ENCODE peak calls at places on chromosomes 12 and 14, in ten cellular contexts. Z is transverse colon, B is activated B cell treated with CpG ODN at 0.5 μM for 24 hours, M is HFFc6, G is brain microvascular endothelial cell, O is endothelial cell of umbilical vein, H is astrocyte of the spinal cord, W is neural crest cell, S is stomach, Y is A549. P is an unnamed sample.

GRCh38 chr12:111819191-111820158 is 22.6 kb upstream of the MAPKAPK5 start:
- DNase-seq in Y (no peak), O (no peak), S (no peak), Z (peak), G (no peak), B (no peak), W (no peak), H (no peak), M (peak), P (no peak)

GRCh38 chr14:102683399-102684275 is 91.2 kb downstream of the RCOR1 start:
- DNase-seq in S (peak), M (no peak), O (no peak), Y (no peak), B (no peak), G (no peak), H (no peak), W (no peak), Z (peak), P (peak)

GRCh38 chr14:61552196-61552595 is 143.1 kb upstream of the HIF1A start:
- DNase-seq in Y (no peak), S (no peak), M (no peak), W (no peak), H (no peak), B (no peak), O (no peak), G (no peak), Z (no peak), P (no peak)

GRCh38 chr14:27929823-27930347 is 836.7 kb upstream of the FOXG1 start:
- DNase-seq in M (no peak), B (no peak), S (no peak), H (no peak), G (no peak), Y (no peak), W (no peak), O (no peak), Z (no peak), P (no peak)

GRCh38 chr14:51533160-51533559 is 118.5 kb upstream of the FRMD6 start:
- DNase-seq in S (no peak), G (no peak), H (peak), B (no peak), W (no peak), Y (no peak), O (peak), M (peak), Z (no peak), P (no peak)

GRCh38 chr12:132275110-132275531 is 54.3 kb downstream of the GALNT9 start:
- DNase-seq in Z (peak), H (no peak), O (peak), M (peak), Y (peak), W (peak), B (no peak), S (peak), G (peak), P (no peak)

GRCh38 chr12:57146925-57147640 is at the start of gene LRP1-AS:
- DNase-seq in H (no peak), B (no peak), O (no peak), S (no peak), M (no peak), Y (no peak), Z (peak), G (no peak), W (no peak), P (peak)

GRCh38 chr14:98014851-98015615 is 1217.9 kb downstream of the VRK1 start:
- DNase-seq in B (no peak), Y (no peak), M (no peak), W (no peak), Z (no peak), H (no peak), O (no peak), G (no peak), S (no peak), P (no peak)

GRCh38 chr14:30243805-30244204 is 315.2 kb upstream of the G2E3 start:
- DNase-seq in M (peak), O (no peak), G (peak), Z (no peak), H (peak), W (no peak), B (no peak), Y (no peak), S (no peak), P (no peak)

GRCh38 chr12:127035011-127035879 is 1231.7 kb upstream of the TMEM132C start:
- DNase-seq in W (no peak), S (no peak), M (peak), Y (no peak), G (peak), O (no peak), Z (no peak), H (no peak), B (no peak), P (no peak)

GRCh38 chr12:107990325-107990724 is 138.8 kb upstream of the WSCD2 start:
- DNase-seq in G (peak), W (peak), M (no peak), Y (peak), Z (peak), H (no peak), S (no peak), O (peak), B (no peak), P (no peak)

GRCh38 chr14:80350707-80351106 is 139.4 kb upstream of the DIO2 start:
- DNase-seq in Y (no peak), S (no peak), O (no peak), H (no peak), Z (no peak), W (no peak), G (no peak), M (no peak), B (no peak), P (no peak)

GRCh38 chr12:105064564-105065222 is 19.6 kb downstream of the ALDH1L2 start:
- DNase-seq in Z (no peak), W (no peak), H (no peak), S (no peak), B (no peak), Y (no peak), O (no peak), G (no peak), M (no peak), P (no peak)

GRCh38 chr12:92696240-92696639 is 6.5 kb upstream of the PLEKHG7 start:
- DNase-seq in Z (peak), B (no peak), H (peak), Y (no peak), W (no peak), M (no peak), S (no peak), O (peak), G (no peak), P (no peak)

GRCh38 chr12:63811755-63812154 is 32.0 kb downstream of the RXYLT1 start:
- DNase-seq in Z (no peak), H (no peak), Y (no peak), O (no peak), B (no peak), S (no peak), G (no peak), M (no peak), W (no peak), P (no peak)

GRCh38 chr12:75480469-75480949 is at the start of gene GLIPR1:
- DNase-seq in Z (peak), H (peak), Y (peak), M (peak), S (peak), B (peak), W (peak), O (peak), G (peak), P (peak)

GRCh38 chr12:24595652-24596235 is 353.2 kb downstream of the BCAT1 start:
- DNase-seq in Z (no peak), M (no peak), B (no peak), W (no peak), H (peak), Y (no peak), O (no peak), S (no peak), G (peak), P (no peak)

GRCh38 chr12:58640314-58640713 is 280.0 kb downstream of the LRIG3 start:
- DNase-seq in Y (no peak), B (no peak), H (no peak), S (no peak), O (no peak), Z (no peak), M (no peak), G (peak), W (no peak), P (no peak)

GRCh38 chr12:130672122-130672825 is 43.8 kb downstream of the RIMBP2 start:
- DNase-seq in H (no peak), O (no peak), S (no peak), B (no peak), Z (no peak), Y (no peak), W (no peak), M (no peak), G (no peak), P (no peak)

GRCh38 chr14:21169587-21169986 is 13.7 kb upstream of the OR5AU1 start:
- DNase-seq in W (no peak), S (no peak), H (no peak), O (no peak), Y (no peak), B (no peak), Z (no peak), M (no peak), G (no peak), P (no peak)

GRCh38 chr12:80565276-80565675 is 121.2 kb downstream of the PTPRQ start:
- DNase-seq in Z (no peak), G (peak), Y (no peak), H (peak), O (peak), M (no peak), W (no peak), B (no peak), S (no peak), P (no peak)

GRCh38 chr12:111173391-111174282 is 195.3 kb downstream of the PHETA1 start:
- DNase-seq in O (no peak), Z (no peak), G (no peak), H (no peak), W (no peak), S (no peak), M (no peak), B (no peak), Y (no peak), P (no peak)

GRCh38 chr12:100267603-100268281 is 765 bp downstream of the SCYL2 start:
- DNase-seq in S (peak), B (no peak), H (peak), W (no peak), G (no peak), O (peak), Y (no peak), M (peak), Z (no peak), P (no peak)

GRCh38 chr14:91090733-91091132 is 23.1 kb upstream of the DGLUCY start:
- DNase-seq in W (no peak), Z (peak), O (no peak), M (no peak), G (no peak), S (no peak), H (no peak), Y (no peak), B (no peak), P (peak)

GRCh38 chr12:26187429-26187828 is 7.9 kb upstream of the SSPN start:
- DNase-seq in M (no peak), H (no peak), B (no peak), Z (no peak), S (no peak), Y (no peak), G (no peak), O (no peak), W (no peak), P (no peak)

GRCh38 chr14:61565181-61565580 is 130.1 kb upstream of the HIF1A start:
- DNase-seq in G (no peak), S (no peak), W (no peak), B (no peak), M (peak), O (no peak), Y (no peak), Z (no peak), H (no peak), P (no peak)

GRCh38 chr14:75147423-75148071 is 20.7 kb upstream of the NEK9 start:
- DNase-seq in G (peak), B (no peak), W (peak), H (peak), Z (peak), O (peak), M (peak), S (peak), Y (no peak), P (peak)
- TF ChIP-seq CTCF in G (peak), B (no peak), W (peak), H (peak), Z (peak), O (peak), M (peak), S (peak), Y (no peak), P (peak)

GRCh38 chr14:100363053-100363452 is 39.9 kb downstream of the SLC25A47 start:
- DNase-seq in O (no peak), B (no peak), S (no peak), H (no peak), Y (no peak), M (no peak), W (no peak), Z (no peak), G (no peak), P (no peak)
- TF ChIP-seq CTCF in O (no peak), B (no peak), S (no peak), H (no peak), Y (no peak), M (no peak), W (no peak), Z (no peak), G (no peak), P (no peak)

DNA sequence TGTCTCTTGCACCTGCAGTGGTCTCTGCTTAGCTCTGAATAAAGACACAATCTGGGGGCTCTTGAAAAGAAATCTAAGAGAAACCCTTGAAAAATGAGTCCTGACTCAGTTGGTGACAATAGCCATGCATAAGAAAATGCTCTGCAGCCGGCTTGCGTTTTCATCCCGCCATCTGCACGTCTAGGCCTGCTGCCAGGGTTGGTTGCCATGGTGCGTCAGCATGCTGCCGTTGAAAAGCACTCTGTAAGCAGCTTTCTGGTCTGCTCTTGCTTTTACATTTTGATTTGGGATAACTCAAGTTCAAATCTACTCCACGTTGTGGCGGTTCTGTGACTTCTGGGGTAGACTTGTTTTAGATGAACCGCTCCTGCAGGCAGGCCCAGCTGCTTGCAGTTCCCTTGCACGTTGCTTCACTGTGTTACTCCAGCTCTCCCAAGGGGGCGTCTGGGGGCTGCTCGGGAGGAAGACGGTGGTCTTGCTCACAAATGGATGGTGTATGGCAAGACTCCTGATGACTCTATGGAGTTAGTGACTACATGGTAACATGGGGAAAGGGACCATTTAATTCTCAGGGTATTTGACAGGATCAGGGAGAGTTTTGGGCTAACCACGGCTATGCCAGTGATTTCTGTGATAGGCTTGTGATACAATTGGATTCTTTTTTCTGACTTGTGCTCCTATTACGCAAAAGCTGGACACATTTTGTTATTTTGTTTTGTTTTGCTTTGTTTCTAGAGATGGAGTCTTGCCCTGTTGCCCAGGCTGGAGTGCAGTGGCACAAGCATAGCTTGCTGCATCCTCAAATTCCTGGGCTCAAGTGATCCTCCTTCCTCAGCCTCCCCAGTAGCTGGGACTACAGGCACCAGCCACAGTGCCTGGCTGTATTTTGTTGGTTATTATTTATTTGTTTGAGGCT is 15.8 kb downstream of the WNT5B start:
- DNase-seq in H (peak), G (peak), W (no peak), B (no peak), M (peak), Z (peak), Y (no peak), S (peak), O (peak), P (peak)
- TF ChIP-seq CTCF in H (no peak), G (no peak), W (no peak), B (no peak), M (no peak), Z (no peak), Y (no peak), S (no peak), O (no peak), P (no peak)

DNA sequence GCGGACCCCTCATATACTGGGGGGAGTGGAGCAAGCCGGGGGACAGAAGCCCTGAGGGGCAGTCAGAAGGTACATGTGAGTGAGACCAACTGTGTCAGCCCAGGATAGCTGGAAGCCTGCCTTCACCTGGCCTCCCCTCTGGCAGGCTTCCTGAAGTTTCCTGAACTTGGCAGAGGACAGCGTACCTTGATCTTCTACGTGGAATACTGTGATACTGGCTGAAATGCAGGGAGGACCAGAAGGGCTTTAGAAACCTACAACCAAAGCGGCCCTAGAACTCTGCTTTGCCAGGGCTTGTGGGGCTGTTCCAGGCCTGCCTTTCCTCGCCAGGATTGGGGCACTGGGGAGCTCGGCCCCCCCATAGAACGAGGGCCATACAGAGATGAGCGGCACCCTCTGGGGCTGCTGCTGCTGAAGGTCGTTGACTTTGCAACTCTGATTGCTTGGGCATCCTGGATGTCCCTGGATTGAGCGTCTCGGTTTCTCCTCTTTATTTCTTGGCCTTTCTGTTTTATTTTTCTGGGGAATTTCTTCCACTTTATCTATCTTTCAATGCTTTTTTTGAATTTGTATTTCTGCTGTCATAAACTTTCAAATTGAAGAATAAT is 66.5 kb downstream of the SLC25A47 start:
- DNase-seq in M (no peak), B (no peak), O (no peak), Z (peak), G (no peak), S (peak), H (no peak), W (no peak), Y (no peak), P (peak)
- TF ChIP-seq CTCF in M (no peak), B (no peak), O (no peak), Z (no peak), G (no peak), S (no peak), H (no peak), W (no peak), Y (no peak), P (no peak)